ENCODE peak calls at places on chromosome 19, in eight cellular contexts. R is heart right ventricle; J is CD4-positive, alpha-beta T cell; Q is fibroblast of lung; P is WTC11; A is ovary; M is nephron progenitor cell; D is dorsolateral prefrontal cortex. I is an unnamed sample.

GRCh38 chr19:47232422-47233211 is 1.6 kb upstream of the BBC3 start:
- DNase-seq in D (peak), P (no peak), Q (peak), A (no peak), M (no peak), R (no peak), J (no peak), I (no peak)

GRCh38 chr19:19185853-19186728 is 5.9 kb downstream of the BORCS8 start:
- DNase-seq in P (peak), D (no peak), M (peak), R (no peak), J (peak), Q (peak), A (no peak), I (peak)

GRCh38 chr19:1862424-1863307 is 713 bp downstream of the KLF16 start:
- DNase-seq in M (peak), R (no peak), J (peak), Q (no peak), A (peak), P (peak), D (no peak), I (no peak)

GRCh38 chr19:48624067-48624594 is 4.8 kb downstream of the SPHK2 start:
- DNase-seq in J (peak), D (peak), P (peak), Q (peak), A (peak), M (peak), R (peak), I (peak)

GRCh38 chr19:18501832-18502231 is 20.0 kb downstream of the ELL start:
- DNase-seq in J (no peak), R (peak), D (no peak), Q (no peak), P (no peak), A (no peak), M (no peak), I (no peak)

GRCh38 chr19:2793126-2793525 is 7.8 kb downstream of the THOP1 start:
- DNase-seq in D (no peak), J (no peak), R (no peak), A (no peak), M (no peak), Q (no peak), P (no peak), I (no peak)

GRCh38 chr19:14577885-14578427 is 4.9 kb upstream of the CLEC17A start:
- DNase-seq in R (no peak), D (no peak), M (no peak), P (no peak), Q (no peak), J (no peak), A (no peak), I (no peak)

GRCh38 chr19:10402441-10403038 is 802 bp downstream of the CDC37 start:
- DNase-seq in J (no peak), P (no peak), M (no peak), A (no peak), R (peak), Q (peak), D (no peak), I (no peak)

GRCh38 chr19:3527250-3527910 is 11.6 kb upstream of the TEKTIP1 start:
- DNase-seq in J (no peak), P (no peak), A (no peak), D (no peak), R (no peak), M (no peak), Q (no peak), I (no peak)

GRCh38 chr19:10961073-10961762 is 388 bp downstream of the SMARCA4 start:
- DNase-seq in P (peak), R (peak), Q (peak), J (no peak), A (peak), D (peak), M (no peak), I (peak)

GRCh38 chr19:55686311-55687050 is 11.5 kb downstream of the EPN1 start:
- DNase-seq in J (no peak), Q (no peak), D (peak), M (no peak), P (no peak), R (no peak), A (no peak), I (no peak)

GRCh38 chr19:3544742-3545668 is 6.0 kb downstream of the TEKTIP1 start:
- DNase-seq in J (peak), R (peak), D (peak), P (peak), M (peak), Q (peak), A (peak), I (peak)

GRCh38 chr19:14558370-14559066 is 13.3 kb downstream of the NDUFB7 start:
- DNase-seq in J (no peak), M (no peak), R (no peak), A (no peak), Q (no peak), P (no peak), D (no peak), I (no peak)

GRCh38 chr19:1826557-1827521 is 14.8 kb upstream of the ATP8B3 start:
- DNase-seq in P (peak), Q (no peak), D (no peak), M (peak), A (peak), R (no peak), J (no peak), I (no peak)

GRCh38 chr19:11849264-11849615 is 714 bp downstream of the ZNF439 start:
- DNase-seq in M (no peak), A (peak), P (no peak), D (no peak), R (no peak), Q (peak), J (no peak), I (no peak)

GRCh38 chr19:35722897-35723296 is 5.1 kb downstream of the KMT2B start:
- DNase-seq in A (peak), R (no peak), D (no peak), J (no peak), M (no peak), P (no peak), Q (no peak), I (no peak)

GRCh38 chr19:18254546-18255500 is 19.4 kb downstream of the IQCN start:
- DNase-seq in A (no peak), J (no peak), P (peak), D (no peak), R (no peak), M (no peak), Q (no peak), I (no peak)

GRCh38 chr19:43446746-43447489 is 18.5 kb downstream of the LYPD3 start:
- DNase-seq in M (peak), P (peak), D (peak), Q (peak), J (peak), R (peak), A (peak), I (peak)

GRCh38 chr19:14091086-14091884 is 734 bp upstream of the SAMD1 start:
- DNase-seq in J (peak), R (peak), Q (peak), P (peak), M (peak), A (no peak), D (peak), I (peak)

GRCh38 chr19:10421981-10422461 is 1.7 kb downstream of the PDE4A start:
- DNase-seq in M (no peak), Q (no peak), J (no peak), R (no peak), A (no peak), D (no peak), P (no peak), I (no peak)

GRCh38 chr19:2417881-2418406 is 9.4 kb downstream of the TIMM13 start:
- DNase-seq in R (no peak), J (no peak), A (no peak), P (no peak), D (no peak), M (no peak), Q (no peak), I (no peak)

GRCh38 chr19:39940221-39940833 is 5.9 kb upstream of the FCGBP start:
- DNase-seq in P (no peak), J (no peak), A (no peak), Q (no peak), M (no peak), D (no peak), R (no peak), I (no peak)

GRCh38 chr19:45640849-45641273 is 1.7 kb upstream of the EML2 start:
- DNase-seq in Q (no peak), P (peak), J (no peak), D (no peak), M (peak), R (no peak), A (no peak), I (no peak)

GRCh38 chr19:20422616-20423205 is 142.9 kb downstream of the ZNF737 start:
- DNase-seq in Q (no peak), A (peak), M (no peak), R (peak), D (no peak), J (no peak), P (no peak), I (no peak)

GRCh38 chr19:21835429-21835809 is 563 bp downstream of the ZNF43 start:
- DNase-seq in A (no peak), M (no peak), R (peak), P (no peak), Q (no peak), J (no peak), D (no peak), I (no peak)

GRCh38 chr19:48819366-48819816 is 8.6 kb upstream of the BCAT2 start:
- DNase-seq in M (no peak), Q (peak), R (peak), D (no peak), A (peak), P (no peak), J (no peak), I (no peak)

GRCh38 chr19:41408256-41408655 is 10.6 kb downstream of the BCKDHA start:
- DNase-seq in R (no peak), P (no peak), J (no peak), A (no peak), D (no peak), M (no peak), Q (no peak), I (no peak)
- TF ChIP-seq CTCF in R (peak), P (no peak), J (no peak), A (no peak), D (no peak), M (no peak), Q (no peak), I (no peak)

GRCh38 chr19:5057860-5058259 is 88.9 kb downstream of the KDM4B start:
- DNase-seq in P (peak), J (no peak), M (no peak), Q (no peak), D (no peak), R (no peak), A (peak), I (no peak)
- TF ChIP-seq CTCF in P (no peak), J (no peak), M (no peak), Q (no peak), D (no peak), R (no peak), A (no peak), I (no peak)

GRCh38 chr19:54190503-54190941 is 586 bp upstream of the TSEN34 start:
- DNase-seq in A (peak), R (peak), Q (peak), P (peak), J (peak), M (peak), D (peak), I (peak)

GRCh38 chr19:54189668-54190502 is 505 bp upstream of the MBOAT7 start:
- DNase-seq in M (peak), Q (peak), J (peak), A (peak), D (peak), P (peak), R (peak), I (peak)

GRCh38 chr19:54190942-54191670 is at the start of gene TSEN34:
- DNase-seq in Q (peak), A (peak), R (no peak), D (peak), J (no peak), P (peak), M (peak), I (peak)

GRCh38 chr19:54188224-54188871 is 1.0 kb downstream of the MBOAT7 start:
- DNase-seq in D (no peak), Q (no peak), J (peak), R (no peak), A (no peak), M (no peak), P (peak), I (no peak)

DNA sequence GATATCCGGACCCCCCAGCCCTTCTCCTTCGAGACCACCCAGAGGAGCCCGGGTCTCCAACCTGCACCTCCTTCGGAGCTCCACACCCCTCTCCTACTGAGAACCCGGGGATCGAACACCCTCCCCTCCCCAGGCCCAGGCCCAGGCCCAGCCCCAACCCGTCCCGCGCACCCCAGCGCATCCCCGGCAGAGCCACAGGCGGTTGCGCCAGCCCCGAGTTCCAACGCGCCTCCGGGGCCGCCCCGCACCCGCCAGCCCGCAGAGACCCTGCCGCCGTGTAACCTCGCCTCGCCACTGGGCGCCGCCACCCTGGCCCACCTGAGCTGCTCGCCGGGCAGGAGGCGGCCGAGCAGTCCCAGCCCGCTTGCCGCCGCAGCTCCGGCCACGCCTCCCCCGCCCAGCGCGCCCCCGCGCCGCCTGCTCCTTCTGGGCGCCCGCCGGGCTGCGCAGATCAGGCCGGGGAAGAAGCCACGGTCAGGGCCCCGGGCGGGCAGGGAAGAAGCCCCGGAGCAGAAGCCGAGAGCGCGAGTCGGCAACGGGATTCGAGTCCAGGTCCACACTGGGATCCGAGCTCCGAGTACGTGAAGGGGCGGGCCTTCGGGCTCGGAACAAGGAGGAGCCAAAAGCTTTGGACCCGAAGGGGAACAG is at the start of gene MBOAT7:
- DNase-seq in Q (no peak), J (no peak), A (no peak), M (peak), D (no peak), P (no peak), R (no peak), I (no peak)
- TF ChIP-seq CTCF in Q (no peak), J (no peak), A (peak), M (no peak), D (no peak), P (no peak), R (peak), I (peak)

GRCh38 chr19:6772028-6772865 is at the start of gene VAV1:
- DNase-seq in D (no peak), R (peak), M (no peak), Q (no peak), A (no peak), J (peak), P (peak), I (no peak)
- TF ChIP-seq CTCF in D (no peak), R (no peak), M (no peak), Q (no peak), A (no peak), J (no peak), P (no peak), I (no peak)

GRCh38 chr19:57611113-57611512 is 2.9 kb upstream of the ZNF134 start:
- DNase-seq in Q (no peak), P (no peak), D (no peak), M (no peak), R (no peak), A (no peak), J (no peak), I (no peak)

GRCh38 chr19:57615346-57615745 is 1.3 kb downstream of the ZNF134 start:
- DNase-seq in P (no peak), J (no peak), Q (no peak), D (no peak), A (no peak), M (no peak), R (no peak), I (no peak)

DNA sequence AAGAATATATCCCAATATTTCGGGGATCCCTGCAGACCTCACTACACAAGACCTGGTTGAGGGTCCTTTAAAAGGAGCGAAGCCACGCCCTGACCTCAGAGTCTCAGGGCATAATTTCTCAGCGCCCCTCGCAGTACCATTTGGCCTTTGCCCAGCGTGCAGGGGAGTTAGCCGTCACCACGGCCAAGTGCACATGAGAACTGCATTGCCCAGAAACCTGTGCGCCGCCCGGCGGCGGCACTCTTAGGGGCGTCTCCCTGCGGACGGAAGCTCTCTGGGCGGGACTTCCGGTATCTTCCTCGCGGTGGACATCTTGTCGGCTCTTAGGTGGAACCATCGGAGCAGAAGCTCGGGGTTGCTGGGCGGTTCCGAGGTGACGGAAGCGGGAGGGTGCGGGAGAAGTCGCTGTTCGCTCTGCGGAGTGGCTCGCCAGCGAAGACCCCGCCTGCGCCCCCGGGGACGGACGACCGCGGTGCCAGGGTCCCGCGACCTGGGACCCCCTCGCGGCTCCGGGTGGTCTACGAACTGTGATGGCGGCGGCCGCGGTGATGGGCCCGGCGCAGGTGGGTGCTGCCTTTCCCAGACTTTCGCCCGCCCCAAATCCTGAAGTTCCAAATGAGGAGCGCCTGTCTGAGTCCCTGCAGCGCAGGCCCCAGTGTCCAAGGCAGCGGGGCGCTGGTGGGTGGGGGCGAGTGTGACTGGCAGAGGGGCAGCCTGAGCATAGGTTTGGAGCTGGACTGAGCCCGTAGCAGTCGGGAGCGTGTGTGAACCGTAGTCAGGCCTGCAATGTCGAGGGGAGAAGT is at the start of gene ZNF134:
- DNase-seq in D (peak), Q (peak), M (peak), A (peak), R (peak), P (peak), J (peak), I (peak)
- TF ChIP-seq CTCF in D (peak), Q (peak), M (no peak), A (no peak), R (peak), P (no peak), J (peak), I (no peak)